ENCODE peak calls at places on chromosomes 6 and 20, in five cellular contexts. One of them, this sample, is unnamed.
A peak's percentile ranks its signal among the peaks of the same experiment; 100 is the strongest.

GRCh38 chr6:71197267-71197666 is 91.3 kb upstream of the OGFRL1 start:
- DNase-seq in AML-193: no peak
- DNase-seq in brain microvascular endothelial cell: peak; percentile 6
- DNase-seq in HFFc6: peak; percentile 67
- DNase-seq in iPS-NIHi11: no peak
- DNase-seq in this sample: peak; percentile 17

GRCh38 chr20:21622097-21622496 is 83.4 kb upstream of the PAX1 start:
- DNase-seq in brain microvascular endothelial cell: no peak
- DNase-seq in HFFc6: no peak
- DNase-seq in iPS-NIHi11: no peak
- DNase-seq in AML-193: no peak
- DNase-seq in this sample: no peak

GRCh38 chr6:143594647-143595046 is 83.1 kb upstream of the PHACTR2 start:
- DNase-seq in iPS-NIHi11: no peak
- DNase-seq in brain microvascular endothelial cell: peak; percentile 11
- DNase-seq in HFFc6: peak; percentile 10
- DNase-seq in AML-193: no peak
- DNase-seq in this sample: no peak

GRCh38 chr6:49849121-49849907 is 17.0 kb downstream of the CRISP1 start:
- DNase-seq in iPS-NIHi11: peak; percentile 46
- DNase-seq in brain microvascular endothelial cell: peak; percentile 9
- DNase-seq in HFFc6: peak; percentile 57
- DNase-seq in AML-193: peak; percentile 66
- DNase-seq in this sample: peak; percentile 78

GRCh38 chr20:38200646-38201045 is 35.6 kb upstream of the TGM2 start:
- DNase-seq in iPS-NIHi11: peak; percentile 4
- DNase-seq in HFFc6: no peak
- DNase-seq in brain microvascular endothelial cell: no peak
- DNase-seq in AML-193: no peak
- DNase-seq in this sample: no peak

GRCh38 chr20:53872561-53873248 is 197.7 kb downstream of the BCAS1 start:
- DNase-seq in brain microvascular endothelial cell: peak; percentile 28
- DNase-seq in iPS-NIHi11: no peak
- DNase-seq in AML-193: no peak
- DNase-seq in HFFc6: no peak
- DNase-seq in this sample: no peak

GRCh38 chr6:113293106-113293505 is 564.0 kb upstream of the MARCKS start:
- DNase-seq in AML-193: no peak
- DNase-seq in brain microvascular endothelial cell: no peak
- DNase-seq in HFFc6: no peak
- DNase-seq in iPS-NIHi11: no peak
- DNase-seq in this sample: no peak

GRCh38 chr6:155143610-155144106 is 120.2 kb upstream of the CLDN20 start:
- DNase-seq in brain microvascular endothelial cell: no peak
- DNase-seq in HFFc6: no peak
- DNase-seq in iPS-NIHi11: no peak
- DNase-seq in AML-193: no peak
- DNase-seq in this sample: peak; percentile 50

GRCh38 chr20:36086767-36087166 is 67.8 kb upstream of the EPB41L1 start:
- DNase-seq in brain microvascular endothelial cell: no peak
- DNase-seq in iPS-NIHi11: no peak
- DNase-seq in AML-193: no peak
- DNase-seq in HFFc6: no peak
- DNase-seq in this sample: no peak

GRCh38 chr6:10970731-10971130 is 73.4 kb downstream of the ELOVL2 start:
- DNase-seq in iPS-NIHi11: no peak
- DNase-seq in brain microvascular endothelial cell: no peak
- DNase-seq in AML-193: no peak
- DNase-seq in HFFc6: no peak
- DNase-seq in this sample: no peak

GRCh38 chr6:139369068-139369467 is 5.4 kb downstream of the CITED2 start:
- DNase-seq in HFFc6: peak; percentile 50
- DNase-seq in iPS-NIHi11: no peak
- DNase-seq in AML-193: no peak
- DNase-seq in brain microvascular endothelial cell: no peak
- DNase-seq in this sample: peak; percentile 81

GRCh38 chr6:126261792-126262421 is 78.0 kb upstream of the CENPW start:
- DNase-seq in AML-193: no peak
- DNase-seq in iPS-NIHi11: peak; percentile 23
- DNase-seq in HFFc6: no peak
- DNase-seq in brain microvascular endothelial cell: no peak
- DNase-seq in this sample: peak; percentile 28

GRCh38 chr6:37077459-37078296 is 72.2 kb downstream of the FGD2 start:
- DNase-seq in AML-193: no peak
- DNase-seq in iPS-NIHi11: peak; percentile 70
- DNase-seq in brain microvascular endothelial cell: peak; percentile 54
- DNase-seq in HFFc6: peak; percentile 74
- DNase-seq in this sample: peak; percentile 87

GRCh38 chr6:47438481-47439347 is 38.9 kb upstream of the CD2AP start:
- DNase-seq in HFFc6: no peak
- DNase-seq in AML-193: no peak
- DNase-seq in brain microvascular endothelial cell: no peak
- DNase-seq in iPS-NIHi11: no peak
- DNase-seq in this sample: no peak

GRCh38 chr6:168355716-168356522 is 36.3 kb upstream of the DACT2 start:
- DNase-seq in AML-193: no peak
- DNase-seq in brain microvascular endothelial cell: peak; percentile 19
- DNase-seq in iPS-NIHi11: peak; percentile 84
- DNase-seq in HFFc6: no peak
- DNase-seq in this sample: peak; percentile 73

GRCh38 chr6:16555550-16555949 is 205.7 kb downstream of the ATXN1 start:
- DNase-seq in HFFc6: no peak
- DNase-seq in AML-193: no peak
- DNase-seq in brain microvascular endothelial cell: no peak
- DNase-seq in iPS-NIHi11: no peak
- DNase-seq in this sample: no peak

GRCh38 chr20:5056801-5057599 is 55.7 kb upstream of the SLC23A2 start:
- DNase-seq in AML-193: peak; percentile 91
- DNase-seq in brain microvascular endothelial cell: peak; percentile 36
- DNase-seq in iPS-NIHi11: peak; percentile 44
- DNase-seq in HFFc6: peak; percentile 36
- DNase-seq in this sample: peak; percentile 64

GRCh38 chr6:112827793-112828192 is 480.7 kb downstream of the RFPL4B start:
- DNase-seq in iPS-NIHi11: no peak
- DNase-seq in HFFc6: peak; percentile 2
- DNase-seq in AML-193: no peak
- DNase-seq in brain microvascular endothelial cell: no peak
- DNase-seq in this sample: no peak

GRCh38 chr20:62052336-62052841 is 13.3 kb downstream of the TAF4 start:
- DNase-seq in AML-193: no peak
- DNase-seq in HFFc6: no peak
- DNase-seq in iPS-NIHi11: no peak
- DNase-seq in brain microvascular endothelial cell: no peak
- DNase-seq in this sample: no peak

GRCh38 chr6:41836022-41836659 is 48.6 kb downstream of the TOMM6 start:
- DNase-seq in iPS-NIHi11: no peak
- DNase-seq in HFFc6: no peak
- DNase-seq in AML-193: no peak
- DNase-seq in brain microvascular endothelial cell: no peak
- DNase-seq in this sample: no peak

GRCh38 chr6:5208039-5208438 is 52.7 kb downstream of the LYRM4 start:
- DNase-seq in brain microvascular endothelial cell: no peak
- DNase-seq in HFFc6: no peak
- DNase-seq in iPS-NIHi11: no peak
- DNase-seq in AML-193: no peak
- DNase-seq in this sample: no peak

GRCh38 chr6:25342784-25343183 is 63.6 kb downstream of the CARMIL1 start:
- DNase-seq in AML-193: peak; percentile 25
- DNase-seq in HFFc6: peak; percentile 19
- DNase-seq in iPS-NIHi11: no peak
- DNase-seq in brain microvascular endothelial cell: peak; percentile 9
- DNase-seq in this sample: no peak

GRCh38 chr6:1625926-1626413 is 16.3 kb downstream of the FOXC1 start:
- DNase-seq in iPS-NIHi11: no peak
- DNase-seq in brain microvascular endothelial cell: no peak
- DNase-seq in HFFc6: no peak
- DNase-seq in AML-193: no peak
- DNase-seq in this sample: no peak

GRCh38 chr6:139151425-139152087 is 16.7 kb downstream of the HECA start:
- DNase-seq in brain microvascular endothelial cell: no peak
- DNase-seq in HFFc6: no peak
- DNase-seq in AML-193: no peak
- DNase-seq in iPS-NIHi11: no peak
- DNase-seq in this sample: no peak

GRCh38 chr20:40276291-40276690 is 412.7 kb downstream of the MAFB start:
- DNase-seq in AML-193: no peak
- DNase-seq in iPS-NIHi11: no peak
- DNase-seq in brain microvascular endothelial cell: no peak
- DNase-seq in HFFc6: no peak
- DNase-seq in this sample: no peak

GRCh38 chr20:44057698-44058675 is 129.0 kb downstream of the JPH2 start:
- DNase-seq in brain microvascular endothelial cell: no peak
- DNase-seq in HFFc6: no peak
- DNase-seq in AML-193: no peak
- DNase-seq in iPS-NIHi11: no peak
- DNase-seq in this sample: no peak

GRCh38 chr6:41578714-41579610 is 32.8 kb downstream of the FOXP4 start:
- DNase-seq in HFFc6: no peak
- DNase-seq in iPS-NIHi11: peak; percentile 54
- DNase-seq in AML-193: no peak
- DNase-seq in brain microvascular endothelial cell: no peak
- DNase-seq in this sample: peak; percentile 90

GRCh38 chr6:122407712-122408111 is 8.3 kb downstream of the HSF2 start:
- DNase-seq in HFFc6: no peak
- DNase-seq in brain microvascular endothelial cell: no peak
- DNase-seq in iPS-NIHi11: no peak
- DNase-seq in AML-193: no peak
- DNase-seq in this sample: no peak

GRCh38 chr6:145139451-145139850 is 595.9 kb downstream of the EPM2A start:
- DNase-seq in iPS-NIHi11: no peak
- DNase-seq in HFFc6: no peak
- DNase-seq in AML-193: no peak
- DNase-seq in brain microvascular endothelial cell: no peak
- DNase-seq in this sample: no peak

GRCh38 chr6:111471958-111472357 is 11.1 kb downstream of the REV3L start:
- DNase-seq in AML-193: no peak
- DNase-seq in brain microvascular endothelial cell: no peak
- DNase-seq in iPS-NIHi11: no peak
- DNase-seq in HFFc6: no peak
- DNase-seq in this sample: no peak

GRCh38 chr6:89984926-89985743 is 90.9 kb downstream of the GJA10 start:
- DNase-seq in HFFc6: no peak
- DNase-seq in brain microvascular endothelial cell: peak; percentile 76
- DNase-seq in AML-193: no peak
- DNase-seq in iPS-NIHi11: no peak
- DNase-seq in this sample: no peak

GRCh38 chr20:10131612-10132345 is 86.9 kb upstream of the SNAP25 start:
- DNase-seq in AML-193: no peak
- DNase-seq in brain microvascular endothelial cell: peak; percentile 55
- DNase-seq in HFFc6: no peak
- DNase-seq in iPS-NIHi11: peak; percentile 44
- DNase-seq in this sample: peak; percentile 66

GRCh38 chr20:37267684-37268313 is 6.2 kb upstream of the GHRH start:
- DNase-seq in brain microvascular endothelial cell: no peak
- DNase-seq in HFFc6: no peak
- DNase-seq in iPS-NIHi11: peak; percentile 51
- DNase-seq in AML-193: no peak
- DNase-seq in this sample: peak; percentile 74

GRCh38 chr20:62195072-62195400 is 12.2 kb downstream of the MTG2 start:
- DNase-seq in brain microvascular endothelial cell: no peak
- DNase-seq in AML-193: no peak
- DNase-seq in iPS-NIHi11: no peak
- DNase-seq in HFFc6: no peak
- DNase-seq in this sample: no peak

GRCh38 chr6:149150999-149151398 is 166.5 kb upstream of the TAB2 start:
- DNase-seq in AML-193: no peak
- DNase-seq in brain microvascular endothelial cell: no peak
- DNase-seq in iPS-NIHi11: no peak
- DNase-seq in HFFc6: no peak
- DNase-seq in this sample: no peak

GRCh38 chr20:49717693-49718092 is 4.0 kb upstream of the B4GALT5 start:
- DNase-seq in HFFc6: no peak
- DNase-seq in iPS-NIHi11: no peak
- DNase-seq in brain microvascular endothelial cell: no peak
- DNase-seq in AML-193: no peak
- DNase-seq in this sample: no peak

GRCh38 chr6:163352011-163352685 is 62.4 kb upstream of the QKI start:
- DNase-seq in HFFc6: no peak
- DNase-seq in brain microvascular endothelial cell: no peak
- DNase-seq in iPS-NIHi11: no peak
- DNase-seq in AML-193: no peak
- DNase-seq in this sample: no peak

GRCh38 chr6:15897063-15897934 is 231.6 kb upstream of the MYLIP start:
- DNase-seq in HFFc6: no peak
- DNase-seq in AML-193: no peak
- DNase-seq in iPS-NIHi11: no peak
- DNase-seq in brain microvascular endothelial cell: peak; percentile 15
- DNase-seq in this sample: peak; percentile 23

GRCh38 chr6:120055071-120055470 is 705.5 kb upstream of the MAN1A1 start:
- DNase-seq in HFFc6: no peak
- DNase-seq in iPS-NIHi11: no peak
- DNase-seq in brain microvascular endothelial cell: no peak
- DNase-seq in AML-193: no peak
- DNase-seq in this sample: no peak

GRCh38 chr6:137764464-137764863 is 102.6 kb upstream of the TNFAIP3 start:
- DNase-seq in iPS-NIHi11: no peak
- DNase-seq in AML-193: no peak
- DNase-seq in brain microvascular endothelial cell: peak; percentile 67
- DNase-seq in HFFc6: peak; percentile 67
- DNase-seq in this sample: no peak